ENCODE peak calls at places on chromosomes 1 and 21, in five cellular contexts. One of them, this sample, is unnamed.

GRCh38 chr1:26417111-26417510 is 6.5 kb downstream of the LIN28A start:
- DNase-seq in IMR-90: peak; percentile 64
- DNase-seq in GM12878: no peak
- DNase-seq in K562: peak; percentile 89
- DNase-seq in SK-N-SH: peak; percentile 85
- DNase-seq in this sample: peak; percentile 71

GRCh38 chr1:156838972-156839371 is 19.9 kb downstream of the INSRR start:
- DNase-seq in IMR-90: no peak
- DNase-seq in GM12878: no peak
- DNase-seq in K562: peak; percentile 74
- DNase-seq in SK-N-SH: peak; percentile 81
- DNase-seq in this sample: peak; percentile 72

GRCh38 chr1:245180496-245180895 is 25.7 kb downstream of the KIF26B start:
- DNase-seq in IMR-90: no peak
- DNase-seq in GM12878: no peak
- DNase-seq in K562: no peak
- DNase-seq in SK-N-SH: no peak
- DNase-seq in this sample: no peak

GRCh38 chr1:14704846-14705245 is 106.4 kb downstream of the KAZN start:
- DNase-seq in IMR-90: no peak
- DNase-seq in GM12878: peak; percentile 15
- DNase-seq in K562: no peak
- DNase-seq in SK-N-SH: no peak
- DNase-seq in this sample: no peak

GRCh38 chr1:109237512-109237911 is 11.8 kb upstream of the CELSR2 start:
- DNase-seq in IMR-90: no peak
- DNase-seq in GM12878: no peak
- DNase-seq in K562: no peak
- DNase-seq in SK-N-SH: no peak
- DNase-seq in this sample: no peak

GRCh38 chr1:235533476-235534168 is 29.4 kb upstream of the B3GALNT2 start:
- DNase-seq in IMR-90: peak; percentile 12
- DNase-seq in GM12878: no peak
- DNase-seq in K562: no peak
- DNase-seq in SK-N-SH: no peak
- DNase-seq in this sample: no peak

GRCh38 chr1:58664881-58665280 is 35.0 kb downstream of the MYSM1 start:
- DNase-seq in IMR-90: no peak
- DNase-seq in GM12878: no peak
- DNase-seq in K562: no peak
- DNase-seq in SK-N-SH: no peak
- DNase-seq in this sample: no peak

GRCh38 chr21:45167796-45168222 is 93.4 kb downstream of the ADARB1 start:
- DNase-seq in IMR-90: peak; percentile 78
- DNase-seq in GM12878: no peak
- DNase-seq in K562: no peak
- DNase-seq in SK-N-SH: no peak
- DNase-seq in this sample: no peak

GRCh38 chr21:38631171-38631570 is 132.9 kb upstream of the ERG start:
- DNase-seq in IMR-90: no peak
- DNase-seq in GM12878: no peak
- DNase-seq in K562: no peak
- DNase-seq in SK-N-SH: no peak
- DNase-seq in this sample: no peak

GRCh38 chr1:85577421-85578320 is 2.9 kb upstream of the CCN1 start:
- DNase-seq in IMR-90: no peak
- DNase-seq in GM12878: no peak
- DNase-seq in K562: no peak
- DNase-seq in SK-N-SH: peak; percentile 35
- DNase-seq in this sample: no peak

GRCh38 chr1:1157426-1157913 is 16.2 kb upstream of the TTLL10 start:
- DNase-seq in IMR-90: peak; percentile 79
- DNase-seq in GM12878: no peak
- DNase-seq in K562: peak; percentile 97
- DNase-seq in SK-N-SH: peak; percentile 97
- DNase-seq in this sample: peak; percentile 75

GRCh38 chr1:7159116-7159781 is 374.0 kb downstream of the CAMTA1 start:
- DNase-seq in IMR-90: no peak
- DNase-seq in GM12878: no peak
- DNase-seq in K562: no peak
- DNase-seq in SK-N-SH: no peak
- DNase-seq in this sample: no peak

GRCh38 chr1:6614019-6614952 is 755 bp downstream of the PHF13 start:
- DNase-seq in IMR-90: peak; percentile 21
- DNase-seq in GM12878: no peak
- DNase-seq in K562: peak; percentile 97
- DNase-seq in SK-N-SH: peak; percentile 90
- DNase-seq in this sample: no peak

GRCh38 chr1:244427647-244428046 is 24.1 kb downstream of the ADSS2 start:
- DNase-seq in IMR-90: no peak
- DNase-seq in GM12878: no peak
- DNase-seq in K562: no peak
- DNase-seq in SK-N-SH: no peak
- DNase-seq in this sample: no peak

GRCh38 chr1:55310517-55310927 is 95.4 kb upstream of the USP24 start:
- DNase-seq in IMR-90: peak; percentile 100
- DNase-seq in GM12878: no peak
- DNase-seq in K562: no peak
- DNase-seq in SK-N-SH: peak; percentile 48
- DNase-seq in this sample: peak; percentile 80

GRCh38 chr1:54325705-54326461 is 80.3 kb downstream of the SSBP3 start:
- DNase-seq in IMR-90: no peak
- DNase-seq in GM12878: no peak
- DNase-seq in K562: no peak
- DNase-seq in SK-N-SH: peak; percentile 78
- DNase-seq in this sample: no peak

GRCh38 chr1:19210772-19211549 is 895 bp upstream of the UBR4 start:
- DNase-seq in IMR-90: peak; percentile 36
- DNase-seq in GM12878: no peak
- DNase-seq in K562: no peak
- DNase-seq in SK-N-SH: no peak
- DNase-seq in this sample: no peak

GRCh38 chr1:12448746-12449177 is 169.2 kb downstream of the DHRS3 start:
- DNase-seq in IMR-90: peak; percentile 44
- DNase-seq in GM12878: no peak
- DNase-seq in K562: peak; percentile 88
- DNase-seq in SK-N-SH: no peak
- DNase-seq in this sample: no peak

GRCh38 chr1:19606817-19607706 is 37.0 kb upstream of the NBL1 start:
- DNase-seq in IMR-90: peak; percentile 8
- DNase-seq in GM12878: no peak
- DNase-seq in K562: no peak
- DNase-seq in SK-N-SH: no peak
- DNase-seq in this sample: no peak

GRCh38 chr1:163357378-163357777 is 35.6 kb downstream of the NUF2 start:
- DNase-seq in IMR-90: peak; percentile 36
- DNase-seq in GM12878: no peak
- DNase-seq in K562: no peak
- DNase-seq in SK-N-SH: no peak
- DNase-seq in this sample: no peak

GRCh38 chr1:182649041-182649440 is 35.3 kb downstream of the RGS8 start:
- DNase-seq in IMR-90: no peak
- DNase-seq in GM12878: no peak
- DNase-seq in K562: no peak
- DNase-seq in SK-N-SH: no peak
- DNase-seq in this sample: no peak

GRCh38 chr1:96521994-96522760 is 199.4 kb upstream of the PTBP2 start:
- DNase-seq in IMR-90: peak; percentile 61
- DNase-seq in GM12878: no peak
- DNase-seq in K562: no peak
- DNase-seq in SK-N-SH: no peak
- DNase-seq in this sample: peak; percentile 5

GRCh38 chr1:165891461-165891860 is 64.0 kb downstream of the UCK2 start:
- DNase-seq in IMR-90: peak; percentile 39
- DNase-seq in GM12878: no peak
- DNase-seq in K562: no peak
- DNase-seq in SK-N-SH: no peak
- DNase-seq in this sample: no peak

GRCh38 chr1:169309178-169310166 is 58.1 kb downstream of the NME7 start:
- DNase-seq in IMR-90: no peak
- DNase-seq in GM12878: peak; percentile 11
- DNase-seq in K562: peak; percentile 67
- DNase-seq in SK-N-SH: no peak
- DNase-seq in this sample: no peak

GRCh38 chr1:16122916-16123315 is 33.0 kb downstream of the EPHA2 start:
- DNase-seq in IMR-90: peak; percentile 86
- DNase-seq in GM12878: peak; percentile 20
- DNase-seq in K562: no peak
- DNase-seq in SK-N-SH: no peak
- DNase-seq in this sample: no peak

GRCh38 chr1:178609015-178609414 is 96.1 kb downstream of the TEX35 start:
- DNase-seq in IMR-90: peak; percentile 92
- DNase-seq in GM12878: no peak
- DNase-seq in K562: no peak
- DNase-seq in SK-N-SH: no peak
- DNase-seq in this sample: no peak

GRCh38 chr1:218813247-218813646 is 360.4 kb upstream of the LYPLAL1 start:
- DNase-seq in IMR-90: peak; percentile 87
- DNase-seq in GM12878: no peak
- DNase-seq in K562: no peak
- DNase-seq in SK-N-SH: no peak
- DNase-seq in this sample: no peak

GRCh38 chr1:229128209-229128608 is 142.7 kb upstream of the RAB4A start:
- DNase-seq in IMR-90: no peak
- DNase-seq in GM12878: no peak
- DNase-seq in K562: no peak
- DNase-seq in SK-N-SH: no peak
- DNase-seq in this sample: no peak

GRCh38 chr1:19700046-19700777 is 35.5 kb downstream of the HTR6 start:
- DNase-seq in IMR-90: no peak
- DNase-seq in GM12878: no peak
- DNase-seq in K562: no peak
- DNase-seq in SK-N-SH: no peak
- DNase-seq in this sample: no peak

GRCh38 chr1:227234998-227235405 is 83.3 kb downstream of the CDC42BPA start:
- DNase-seq in IMR-90: peak; percentile 73
- DNase-seq in GM12878: no peak
- DNase-seq in K562: peak; percentile 86
- DNase-seq in SK-N-SH: peak; percentile 45
- DNase-seq in this sample: peak; percentile 62
- TF ChIP-seq RCOR1 in IMR-90: no peak
- TF ChIP-seq RCOR1 in GM12878: no peak
- TF ChIP-seq RCOR1 in K562: peak; percentile 72
- TF ChIP-seq RCOR1 in SK-N-SH: no peak
- TF ChIP-seq RCOR1 in this sample: no peak

DNA sequence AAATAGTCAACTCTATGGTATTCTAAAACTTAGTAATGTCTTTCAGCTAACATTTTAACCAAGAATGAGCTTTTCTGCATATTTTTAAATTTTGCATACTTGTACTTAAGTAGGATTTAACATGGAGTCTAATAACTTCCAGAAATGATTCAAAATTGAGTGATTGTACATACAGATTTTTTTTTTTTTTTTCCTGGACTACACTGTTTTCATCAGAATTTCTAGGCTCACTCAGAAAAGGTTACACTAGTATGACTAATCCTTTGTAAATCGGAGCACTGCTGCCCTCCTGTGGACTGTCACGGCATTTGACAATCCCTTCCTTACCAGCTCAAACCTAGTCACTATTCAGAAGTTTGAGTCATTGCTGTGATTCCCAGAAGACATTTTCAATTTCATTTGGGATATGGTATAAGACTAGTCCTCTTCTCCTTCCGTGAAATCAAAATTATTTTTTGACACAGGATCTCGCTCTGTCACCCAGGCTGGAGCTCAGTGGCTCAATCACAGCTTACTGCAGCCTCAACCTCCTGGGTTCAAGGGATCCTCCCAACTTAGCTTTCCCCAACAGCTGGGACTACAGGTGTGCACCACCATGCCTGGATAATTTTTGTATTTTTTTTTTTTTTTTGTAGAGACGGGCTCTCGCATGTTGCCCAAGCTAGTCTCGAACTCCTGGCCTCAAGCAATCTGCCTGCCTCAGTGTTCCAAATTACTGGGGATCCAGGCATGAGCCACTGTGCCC is 45.5 kb downstream of the CD46 start:
- DNase-seq in IMR-90: peak; percentile 89
- DNase-seq in GM12878: peak; percentile 38
- DNase-seq in K562: peak; percentile 74
- DNase-seq in SK-N-SH: peak; percentile 68
- DNase-seq in this sample: peak; percentile 77
- TF ChIP-seq RCOR1 in IMR-90: no peak
- TF ChIP-seq RCOR1 in GM12878: no peak
- TF ChIP-seq RCOR1 in K562: no peak
- TF ChIP-seq RCOR1 in SK-N-SH: no peak
- TF ChIP-seq RCOR1 in this sample: no peak

GRCh38 chr1:237386362-237387143 is 344.6 kb downstream of the RYR2 start:
- DNase-seq in IMR-90: peak; percentile 32
- DNase-seq in GM12878: no peak
- DNase-seq in K562: peak; percentile 37
- DNase-seq in SK-N-SH: peak; percentile 39
- DNase-seq in this sample: peak; percentile 26
- TF ChIP-seq RCOR1 in IMR-90: no peak
- TF ChIP-seq RCOR1 in GM12878: no peak
- TF ChIP-seq RCOR1 in K562: no peak
- TF ChIP-seq RCOR1 in SK-N-SH: no peak
- TF ChIP-seq RCOR1 in this sample: no peak

GRCh38 chr1:147598631-147599361 is 57.5 kb downstream of the BCL9 start:
- DNase-seq in IMR-90: peak; percentile 15
- DNase-seq in GM12878: no peak
- DNase-seq in K562: peak; percentile 13
- DNase-seq in SK-N-SH: peak; percentile 67
- DNase-seq in this sample: peak; percentile 8
- TF ChIP-seq RCOR1 in IMR-90: no peak
- TF ChIP-seq RCOR1 in GM12878: no peak
- TF ChIP-seq RCOR1 in K562: no peak
- TF ChIP-seq RCOR1 in SK-N-SH: no peak
- TF ChIP-seq RCOR1 in this sample: no peak

GRCh38 chr1:193766329-193766728 is 579.9 kb upstream of the B3GALT2 start:
- DNase-seq in IMR-90: no peak
- DNase-seq in GM12878: no peak
- DNase-seq in K562: no peak
- DNase-seq in SK-N-SH: no peak
- DNase-seq in this sample: no peak

GRCh38 chr1:193762276-193762675 is 575.9 kb upstream of the B3GALT2 start:
- DNase-seq in IMR-90: no peak
- DNase-seq in GM12878: no peak
- DNase-seq in K562: no peak
- DNase-seq in SK-N-SH: no peak
- DNase-seq in this sample: no peak

GRCh38 chr1:193767891-193768290 is 581.5 kb upstream of the B3GALT2 start:
- DNase-seq in IMR-90: no peak
- DNase-seq in GM12878: no peak
- DNase-seq in K562: no peak
- DNase-seq in SK-N-SH: no peak
- DNase-seq in this sample: no peak

GRCh38 chr1:193763313-193763712 is 576.9 kb upstream of the B3GALT2 start:
- DNase-seq in IMR-90: peak; percentile 27
- DNase-seq in GM12878: no peak
- DNase-seq in K562: no peak
- DNase-seq in SK-N-SH: no peak
- DNase-seq in this sample: no peak
- TF ChIP-seq RCOR1 in IMR-90: no peak
- TF ChIP-seq RCOR1 in GM12878: no peak
- TF ChIP-seq RCOR1 in K562: no peak
- TF ChIP-seq RCOR1 in SK-N-SH: no peak
- TF ChIP-seq RCOR1 in this sample: no peak

This sample was measured in A549.